ENCODE peak calls at places on chromosomes 13 and 19, in ten cellular contexts. N is CD4-positive, CD25-positive, alpha-beta regulatory T cell; D is NCI-H446 treated with DMSO at 0.1 percent for 48 hours; P is amniotic stem cell; C is effector CD4-positive, alpha-beta T cell; S is upper lobe of right lung; Z is activated effector memory CD4-positive, alpha-beta T cell treated with Interleukin-2 at 50 U/mL for 16 hours; O is COR-L47; V is activated T-helper 1 cell treated with anti-CD3 and anti-CD28 coated beads, Interleukin-12 subunit alpha, Interleukin-12 subunit beta, Interleukin-2, Interleukin-4 antibody, amounts not matched to agents 30 ng/mL and 10 ng/mL and 1 ng/mL, durations not matched to agents 14 hours and 24 hours and 36 hours; I is H9. K is an unnamed sample.

GRCh38 chr19:38700350-38700932 is 43.8 kb downstream of the CAPN12 start:
- DNase-seq in N (no peak), D (no peak), P (no peak), C (no peak), S (no peak), Z (no peak), O (no peak), V (no peak), I (no peak), K (no peak)

GRCh38 chr19:737591-738093 is 13.3 kb upstream of the MISP start:
- DNase-seq in N (peak), D (no peak), P (no peak), C (peak), S (no peak), Z (peak), O (peak), V (peak), I (peak), K (peak)

GRCh38 chr19:52398091-52398461 is 427 bp downstream of the ZNF528 start:
- DNase-seq in N (no peak), D (no peak), P (no peak), C (no peak), S (no peak), Z (no peak), O (no peak), V (peak), I (no peak), K (no peak)

GRCh38 chr19:4121815-4122214 is 2.1 kb downstream of the MAP2K2 start:
- DNase-seq in N (no peak), D (no peak), P (no peak), C (no peak), S (no peak), Z (no peak), O (no peak), V (no peak), I (no peak), K (no peak)

GRCh38 chr13:49421391-49421790 is 22.5 kb downstream of the CAB39L start:
- DNase-seq in N (no peak), D (no peak), P (no peak), C (no peak), S (no peak), Z (no peak), O (no peak), V (no peak), I (peak), K (no peak)

GRCh38 chr19:44960906-44961734 is 5.9 kb downstream of the CLPTM1 start:
- DNase-seq in N (no peak), D (no peak), P (no peak), C (no peak), S (no peak), Z (no peak), O (no peak), V (no peak), I (no peak), K (no peak)

GRCh38 chr13:74132152-74132767 is 1.9 kb downstream of the KLF12 start:
- DNase-seq in N (peak), D (no peak), P (no peak), C (peak), S (no peak), Z (no peak), O (no peak), V (no peak), I (no peak), K (no peak)

GRCh38 chr19:49071860-49072547 is 495 bp downstream of the KCNA7 start:
- DNase-seq in N (no peak), D (no peak), P (no peak), C (no peak), S (peak), Z (no peak), O (no peak), V (no peak), I (peak), K (no peak)

GRCh38 chr13:26721251-26721939 is 39.2 kb downstream of the GPR12 start:
- DNase-seq in N (no peak), D (no peak), P (no peak), C (no peak), S (peak), Z (peak), O (no peak), V (peak), I (no peak), K (no peak)

GRCh38 chr19:11425719-11426457 is 6.8 kb upstream of the RGL3 start:
- DNase-seq in N (no peak), D (no peak), P (no peak), C (no peak), S (no peak), Z (no peak), O (no peak), V (no peak), I (peak), K (no peak)

GRCh38 chr13:50682002-50682401 is 161.5 kb downstream of the DLEU7 start:
- DNase-seq in N (no peak), D (no peak), P (no peak), C (no peak), S (no peak), Z (no peak), O (no peak), V (no peak), I (no peak), K (no peak)

GRCh38 chr19:10749435-10750384 is 31.8 kb downstream of the DNM2 start:
- DNase-seq in N (no peak), D (no peak), P (no peak), C (no peak), S (peak), Z (no peak), O (no peak), V (no peak), I (no peak), K (no peak)

GRCh38 chr13:110557082-110557481 is 4.4 kb downstream of the RAB20 start:
- DNase-seq in N (no peak), D (no peak), P (no peak), C (no peak), S (no peak), Z (no peak), O (no peak), V (no peak), I (no peak), K (no peak)

GRCh38 chr13:64099994-64100393 is 2684.3 kb upstream of the PCDH20 start:
- DNase-seq in N (no peak), D (no peak), P (no peak), C (no peak), S (no peak), Z (no peak), O (no peak), V (no peak), I (no peak), K (no peak)

GRCh38 chr13:83229574-83230300 is 652.5 kb downstream of the SLITRK1 start:
- DNase-seq in N (no peak), D (no peak), P (no peak), C (no peak), S (no peak), Z (no peak), O (no peak), V (no peak), I (no peak), K (no peak)

GRCh38 chr13:26600345-26600761 is 42.9 kb downstream of the WASF3 start:
- DNase-seq in N (no peak), D (no peak), P (no peak), C (no peak), S (no peak), Z (no peak), O (no peak), V (no peak), I (no peak), K (no peak)